ENCODE peak calls at places on chromosomes 13 and 19, in eight cellular contexts. T is CD4-positive, alpha-beta T cell; X is left ventricle myocardium inferior; R is AG04450; Y is GM23338; W is endodermal cell; G is tibial nerve; F is thoracic aorta. D is an unnamed sample.

GRCh38 chr19:35006342-35006998 is 6.3 kb downstream of the GRAMD1A start:
- DNase-seq in T (no peak), X (no peak), R (no peak), Y (no peak), W (no peak), G (no peak), F (no peak), D (no peak)

GRCh38 chr13:114119196-114119595 is 13.2 kb downstream of the RASA3 start:
- DNase-seq in T (no peak), X (no peak), R (peak), Y (peak), W (peak), G (no peak), F (no peak), D (no peak)

GRCh38 chr19:54315956-54316355 is 3.0 kb upstream of the LILRA5 start:
- DNase-seq in T (no peak), X (no peak), R (no peak), Y (no peak), W (no peak), G (no peak), F (no peak), D (no peak)

GRCh38 chr13:108102771-108103170 is 112.6 kb downstream of the LIG4 start:
- DNase-seq in T (no peak), X (no peak), R (no peak), Y (no peak), W (no peak), G (no peak), F (no peak), D (no peak)

GRCh38 chr13:84445776-84446175 is 563.5 kb upstream of the SLITRK1 start:
- DNase-seq in T (no peak), X (no peak), R (peak), Y (no peak), W (no peak), G (no peak), F (no peak), D (no peak)

GRCh38 chr13:41008349-41008980 is 10.7 kb downstream of the ELF1 start:
- DNase-seq in T (no peak), X (no peak), R (peak), Y (no peak), W (no peak), G (no peak), F (no peak), D (no peak)

GRCh38 chr13:85093808-85094207 is 705.4 kb downstream of the SLITRK6 start:
- DNase-seq in T (no peak), X (peak), R (no peak), Y (no peak), W (peak), G (peak), F (no peak), D (no peak)

GRCh38 chr19:38262585-38263268 is 1.6 kb upstream of the SPINT2 start:
- DNase-seq in T (no peak), X (no peak), R (no peak), Y (peak), W (no peak), G (no peak), F (no peak), D (no peak)

GRCh38 chr19:16888629-16889371 is at the start of gene F2RL3:
- DNase-seq in T (no peak), X (peak), R (no peak), Y (peak), W (no peak), G (no peak), F (no peak), D (peak)

GRCh38 chr19:3803114-3803888 is 17.1 kb upstream of the MATK start:
- DNase-seq in T (no peak), X (no peak), R (no peak), Y (no peak), W (peak), G (no peak), F (no peak), D (no peak)

GRCh38 chr19:34667349-34668076 is 9.4 kb downstream of the SCGB2B2 start:
- DNase-seq in T (no peak), X (no peak), R (no peak), Y (peak), W (no peak), G (no peak), F (no peak), D (peak)

GRCh38 chr19:4375620-4376228 is 24.6 kb downstream of the SH3GL1 start:
- DNase-seq in T (no peak), X (no peak), R (no peak), Y (peak), W (peak), G (no peak), F (no peak), D (no peak)

GRCh38 chr13:74062933-74063332 is 71.3 kb downstream of the KLF12 start:
- DNase-seq in T (no peak), X (peak), R (no peak), Y (no peak), W (no peak), G (peak), F (peak), D (peak)

GRCh38 chr13:32001392-32001768 is 30.2 kb upstream of the FRY start:
- DNase-seq in T (no peak), X (peak), R (no peak), Y (peak), W (peak), G (no peak), F (no peak), D (peak)

GRCh38 chr13:95956589-95957148 is 96.5 kb downstream of the UGGT2 start:
- DNase-seq in T (no peak), X (no peak), R (no peak), Y (no peak), W (no peak), G (no peak), F (no peak), D (peak)

GRCh38 chr19:30073152-30074000 is 131.3 kb downstream of the URI1 start:
- DNase-seq in T (no peak), X (no peak), R (no peak), Y (peak), W (peak), G (no peak), F (no peak), D (no peak)
- TF ChIP-seq CTCF in T (no peak), X (no peak), R (no peak), Y (peak), W (no peak), G (no peak), F (no peak), D (no peak)

DNA sequence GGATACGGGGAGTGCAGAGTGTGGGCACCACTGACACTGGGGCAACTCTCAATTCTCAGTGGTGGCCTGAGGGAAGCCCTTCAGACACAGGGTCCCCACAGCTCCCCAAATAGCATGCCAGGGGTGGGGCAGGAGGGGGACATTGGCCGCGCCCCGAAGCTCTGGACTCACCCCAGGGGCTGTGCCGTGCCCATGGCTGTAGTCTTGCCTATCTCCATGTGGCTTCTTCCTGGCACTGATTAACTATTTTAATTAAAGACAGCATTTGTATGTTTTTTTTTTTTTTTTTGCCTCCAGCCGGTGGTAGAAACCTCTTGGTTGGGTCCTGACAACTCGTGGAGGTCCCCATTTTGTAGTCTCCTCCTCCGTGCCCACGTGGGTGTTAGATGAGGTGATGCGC is 23.3 kb downstream of the GATAD2A start:
- DNase-seq in T (no peak), X (no peak), R (no peak), Y (no peak), W (no peak), G (no peak), F (no peak), D (no peak)
- H3K27ac ChIP-seq in T (no peak), X (no peak), R (no peak), Y (no peak), W (no peak), G (no peak), F (no peak), D (no peak)

GRCh38 chr13:102729560-102730275 is 34.9 kb upstream of the METTL21C start:
- DNase-seq in T (no peak), X (no peak), R (no peak), Y (peak), W (no peak), G (no peak), F (no peak), D (no peak)

GRCh38 chr13:102724923-102725322 is 30.1 kb upstream of the METTL21C start:
- DNase-seq in T (no peak), X (no peak), R (no peak), Y (no peak), W (no peak), G (no peak), F (no peak), D (peak)

GRCh38 chr13:102721800-102722231 is 27.0 kb upstream of the METTL21C start:
- DNase-seq in T (no peak), X (no peak), R (no peak), Y (no peak), W (no peak), G (no peak), F (no peak), D (no peak)

DNA sequence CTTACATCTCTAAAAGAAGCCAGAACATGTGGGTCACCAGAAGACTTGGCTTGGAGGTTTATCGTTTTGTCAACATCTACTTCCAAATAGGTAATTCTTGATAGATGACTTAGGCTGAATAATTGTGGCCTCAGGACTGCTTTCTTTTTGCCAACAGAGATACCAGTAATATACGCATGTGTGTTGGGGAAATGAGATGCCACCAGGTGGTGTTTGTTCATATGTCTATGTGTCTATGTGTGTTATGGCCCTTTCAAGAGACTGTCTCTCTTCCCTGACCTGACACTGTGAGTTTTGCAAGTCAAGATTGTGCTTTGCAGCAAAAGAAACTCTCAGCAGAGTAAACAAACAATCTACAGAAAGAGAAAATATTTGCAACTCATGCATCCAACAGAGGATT is 31.6 kb upstream of the METTL21C start:
- DNase-seq in T (no peak), X (no peak), R (no peak), Y (no peak), W (no peak), G (no peak), F (no peak), D (peak)
- TF ChIP-seq CTCF in T (no peak), X (no peak), R (no peak), Y (no peak), W (no peak), G (no peak), F (no peak), D (peak)

GRCh38 chr19:18760440-18761383 is 30.4 kb downstream of the COMP start:
- DNase-seq in T (no peak), X (no peak), R (no peak), Y (no peak), W (no peak), G (no peak), F (no peak), D (no peak)
- H3K27ac ChIP-seq in T (no peak), X (no peak), R (no peak), Y (no peak), W (no peak), G (no peak), F (no peak), D (no peak)

GRCh38 chr13:62510906-62511655 is 1095.4 kb upstream of the PCDH20 start:
- DNase-seq in T (no peak), X (no peak), R (no peak), Y (peak), W (no peak), G (no peak), F (no peak), D (peak)

DNA sequence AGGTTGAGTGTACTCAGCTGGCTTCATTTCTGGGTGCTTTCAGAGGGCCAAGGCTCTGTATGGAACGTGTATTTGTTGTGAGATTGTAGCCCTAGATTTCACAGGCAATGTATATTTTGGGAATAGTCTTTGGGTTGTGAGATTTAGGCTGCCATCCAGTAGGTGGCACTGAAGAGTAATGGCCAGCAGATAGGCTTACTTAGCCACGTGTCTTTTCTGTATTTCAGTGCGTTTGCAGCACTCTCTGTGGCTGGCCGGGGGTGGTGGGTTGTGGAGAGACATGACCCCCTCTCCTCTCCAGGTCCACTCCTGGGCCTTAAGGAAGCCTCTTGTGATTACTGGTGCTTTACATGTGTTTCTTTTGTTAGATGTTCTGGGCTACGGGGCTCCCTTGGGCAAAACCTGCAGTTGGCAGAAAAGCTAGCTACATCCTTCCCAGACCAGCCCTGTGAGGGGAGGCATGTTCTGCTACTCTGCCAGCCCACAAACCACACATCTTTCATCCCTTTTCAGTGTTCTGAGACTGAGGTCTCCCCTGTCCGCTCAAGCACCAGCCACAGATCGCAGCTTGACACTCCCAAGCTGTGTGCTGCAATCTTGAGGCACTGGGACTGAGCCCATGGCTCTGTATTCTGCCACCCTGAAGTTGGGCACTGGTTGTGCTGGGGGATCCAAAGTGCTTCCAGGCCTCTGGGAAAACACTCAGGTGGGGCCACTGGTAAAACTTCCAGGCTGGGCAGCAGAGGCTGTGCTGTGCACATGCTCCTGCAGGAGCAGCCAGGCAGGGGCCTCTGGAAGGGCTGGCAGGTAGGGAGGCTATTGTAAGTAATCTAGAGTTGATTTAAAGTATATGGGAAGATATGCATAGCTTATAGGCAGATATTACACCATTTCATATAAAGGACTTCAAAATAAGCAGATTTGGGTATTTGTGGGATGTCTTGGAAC is 1096.8 kb upstream of the PCDH20 start:
- DNase-seq in T (no peak), X (no peak), R (peak), Y (peak), W (peak), G (no peak), F (no peak), D (peak)
- TF ChIP-seq CTCF in T (no peak), X (peak), R (peak), Y (peak), W (peak), G (no peak), F (no peak), D (peak)

GRCh38 chr19:13956365-13956744 is 4.0 kb downstream of the DCAF15 start:
- DNase-seq in T (no peak), X (no peak), R (no peak), Y (no peak), W (no peak), G (no peak), F (no peak), D (no peak)

GRCh38 chr19:13957107-13957506 is 4.8 kb downstream of the DCAF15 start:
- DNase-seq in T (no peak), X (no peak), R (no peak), Y (no peak), W (no peak), G (no peak), F (no peak), D (no peak)

GRCh38 chr19:13959141-13959961 is 7.0 kb downstream of the DCAF15 start:
- DNase-seq in T (no peak), X (no peak), R (no peak), Y (no peak), W (no peak), G (no peak), F (no peak), D (no peak)

GRCh38 chr19:13959962-13960862 is 7.9 kb downstream of the DCAF15 start:
- DNase-seq in T (no peak), X (no peak), R (no peak), Y (peak), W (peak), G (no peak), F (no peak), D (no peak)

DNA sequence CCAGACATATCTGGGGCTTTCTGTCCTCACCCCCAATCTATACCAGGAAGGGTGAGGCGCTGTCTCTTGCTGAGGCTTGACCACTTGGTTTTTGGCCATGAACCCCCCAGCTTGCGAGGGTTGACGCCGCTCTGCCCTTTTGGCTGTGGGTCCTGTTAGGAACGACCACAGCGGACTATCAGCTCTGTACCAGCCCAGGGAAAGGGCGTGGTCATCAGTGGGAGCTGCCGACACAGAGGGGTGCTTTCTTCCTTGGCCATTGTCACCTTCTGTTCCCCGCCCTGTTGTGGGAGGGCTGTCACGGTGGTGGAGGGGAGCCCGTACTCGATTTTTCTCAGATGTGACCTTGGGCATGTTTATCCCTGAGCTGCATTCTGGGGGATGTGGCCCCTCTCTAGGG is 5.7 kb downstream of the DCAF15 start:
- DNase-seq in T (no peak), X (no peak), R (no peak), Y (no peak), W (no peak), G (no peak), F (no peak), D (no peak)
- H3K27ac ChIP-seq in T (no peak), X (peak), R (no peak), Y (peak), W (no peak), G (no peak), F (no peak), D (no peak)

GRCh38 chr13:60047943-60048342 is 115.8 kb downstream of the DIAPH3 start:
- DNase-seq in T (no peak), X (no peak), R (no peak), Y (peak), W (no peak), G (no peak), F (no peak), D (no peak)
- TF ChIP-seq CTCF in T (no peak), X (no peak), R (no peak), Y (no peak), W (no peak), G (no peak), F (no peak), D (no peak)

DNA sequence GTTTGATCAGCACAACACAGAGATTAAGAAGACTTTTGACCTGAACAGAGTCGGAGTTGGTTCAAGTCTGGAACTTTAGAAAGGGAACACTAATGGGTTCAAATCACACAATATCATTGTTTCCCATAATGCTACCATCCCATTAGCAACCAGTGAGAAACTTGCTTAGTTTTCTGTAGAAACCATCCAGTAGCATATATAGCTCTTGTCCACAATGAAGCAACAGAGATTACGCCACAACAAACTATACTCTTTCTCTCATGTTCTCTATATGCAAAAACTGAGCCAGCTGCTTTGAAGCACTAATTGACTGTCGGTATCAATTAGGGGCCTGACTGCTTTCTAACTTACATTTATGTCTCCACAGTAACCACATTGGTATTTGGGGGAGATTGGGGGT is 376.9 kb upstream of the SPRY2 start:
- DNase-seq in T (no peak), X (no peak), R (no peak), Y (no peak), W (no peak), G (no peak), F (no peak), D (no peak)
- H3K27ac ChIP-seq in T (no peak), X (no peak), R (no peak), Y (no peak), W (no peak), G (no peak), F (no peak), D (no peak)

D was measured in MM.1S.